ENCODE peak calls at places on chromosomes 6 and 20, in four cellular contexts. One of them, this sample, is unnamed.

GRCh38 chr6:88208736-88209135 is 42.6 kb upstream of the CNR1 start:
- DNase-seq in fibroblast of the conjunctiva: no peak
- DNase-seq in activated naive CD4-positive, alpha-beta T cell: no peak
- DNase-seq in astrocyte of the hippocampus: no peak
- DNase-seq in this sample: no peak

GRCh38 chr6:56656466-56656865 is 13.8 kb upstream of the DST start:
- DNase-seq in fibroblast of the conjunctiva: no peak
- DNase-seq in activated naive CD4-positive, alpha-beta T cell: no peak
- DNase-seq in astrocyte of the hippocampus: no peak
- DNase-seq in this sample: no peak

GRCh38 chr20:38872036-38872435 is 54.2 kb upstream of the FAM83D start:
- DNase-seq in fibroblast of the conjunctiva: no peak
- DNase-seq in activated naive CD4-positive, alpha-beta T cell: no peak
- DNase-seq in astrocyte of the hippocampus: no peak
- DNase-seq in this sample: no peak

GRCh38 chr6:54758340-54758739 is 88.2 kb upstream of the FAM83B start:
- DNase-seq in fibroblast of the conjunctiva: no peak
- DNase-seq in activated naive CD4-positive, alpha-beta T cell: no peak
- DNase-seq in astrocyte of the hippocampus: no peak
- DNase-seq in this sample: no peak

GRCh38 chr6:14738933-14739332 is 506.9 kb upstream of the JARID2 start:
- DNase-seq in fibroblast of the conjunctiva: no peak
- DNase-seq in activated naive CD4-positive, alpha-beta T cell: no peak
- DNase-seq in astrocyte of the hippocampus: no peak
- DNase-seq in this sample: no peak

GRCh38 chr20:32067234-32067821 is 15.3 kb downstream of the HCK start:
- DNase-seq in fibroblast of the conjunctiva: peak
- DNase-seq in activated naive CD4-positive, alpha-beta T cell: no peak
- DNase-seq in astrocyte of the hippocampus: peak
- DNase-seq in this sample: peak

GRCh38 chr20:46900826-46901225 is 6.2 kb downstream of the EYA2 start:
- DNase-seq in fibroblast of the conjunctiva: no peak
- DNase-seq in activated naive CD4-positive, alpha-beta T cell: no peak
- DNase-seq in astrocyte of the hippocampus: no peak
- DNase-seq in this sample: no peak

GRCh38 chr6:159577564-159577963 is 115.5 kb downstream of the SOD2 start:
- DNase-seq in fibroblast of the conjunctiva: no peak
- DNase-seq in activated naive CD4-positive, alpha-beta T cell: no peak
- DNase-seq in astrocyte of the hippocampus: peak
- DNase-seq in this sample: peak

GRCh38 chr6:138441965-138442364 is 37.9 kb downstream of the HEBP2 start:
- DNase-seq in fibroblast of the conjunctiva: no peak
- DNase-seq in activated naive CD4-positive, alpha-beta T cell: no peak
- DNase-seq in astrocyte of the hippocampus: no peak
- DNase-seq in this sample: no peak

GRCh38 chr6:158680441-158680840 is 30.6 kb downstream of the SYTL3 start:
- DNase-seq in fibroblast of the conjunctiva: no peak
- DNase-seq in activated naive CD4-positive, alpha-beta T cell: no peak
- DNase-seq in astrocyte of the hippocampus: no peak
- DNase-seq in this sample: no peak

GRCh38 chr6:140082867-140083297 is 708.4 kb upstream of the CITED2 start:
- DNase-seq in fibroblast of the conjunctiva: no peak
- DNase-seq in activated naive CD4-positive, alpha-beta T cell: no peak
- DNase-seq in astrocyte of the hippocampus: peak
- DNase-seq in this sample: no peak

GRCh38 chr6:155398701-155399061 is 57.0 kb downstream of the NOX3 start:
- DNase-seq in fibroblast of the conjunctiva: no peak
- DNase-seq in activated naive CD4-positive, alpha-beta T cell: no peak
- DNase-seq in astrocyte of the hippocampus: no peak
- DNase-seq in this sample: no peak

GRCh38 chr6:47476794-47477496 is 644 bp upstream of the CD2AP start:
- DNase-seq in fibroblast of the conjunctiva: no peak
- DNase-seq in activated naive CD4-positive, alpha-beta T cell: no peak
- DNase-seq in astrocyte of the hippocampus: peak
- DNase-seq in this sample: no peak

GRCh38 chr6:72466971-72467566 is 154.8 kb upstream of the KCNQ5 start:
- DNase-seq in fibroblast of the conjunctiva: no peak
- DNase-seq in activated naive CD4-positive, alpha-beta T cell: no peak
- DNase-seq in astrocyte of the hippocampus: peak
- DNase-seq in this sample: no peak

GRCh38 chr6:147192278-147192911 is 11.8 kb upstream of the STXBP5 start:
- DNase-seq in fibroblast of the conjunctiva: no peak
- DNase-seq in activated naive CD4-positive, alpha-beta T cell: no peak
- DNase-seq in astrocyte of the hippocampus: no peak
- DNase-seq in this sample: no peak

GRCh38 chr6:346389-347030 is 45.0 kb upstream of the IRF4 start:
- DNase-seq in fibroblast of the conjunctiva: peak
- DNase-seq in activated naive CD4-positive, alpha-beta T cell: no peak
- DNase-seq in astrocyte of the hippocampus: peak
- DNase-seq in this sample: no peak

GRCh38 chr20:40866056-40866455 is 162.6 kb upstream of the TOP1 start:
- DNase-seq in fibroblast of the conjunctiva: no peak
- DNase-seq in activated naive CD4-positive, alpha-beta T cell: no peak
- DNase-seq in astrocyte of the hippocampus: no peak
- DNase-seq in this sample: no peak

GRCh38 chr20:15642676-15643075 is 930.6 kb downstream of the KIF16B start:
- DNase-seq in fibroblast of the conjunctiva: no peak
- DNase-seq in activated naive CD4-positive, alpha-beta T cell: no peak
- DNase-seq in astrocyte of the hippocampus: no peak
- DNase-seq in this sample: peak